ENCODE peak calls at places on chromosomes 16 and 17, in ten cellular contexts. One of them, this sample, is unnamed.

GRCh38 chr17:8954339-8954738 is 11.2 kb downstream of the PIK3R5 start:
- DNase-seq in foreskin fibroblast: no peak
- DNase-seq in stomach: peak
- DNase-seq in fibroblast of lung: no peak
- DNase-seq in dorsolateral prefrontal cortex: no peak
- DNase-seq in cardiac muscle cell: no peak
- DNase-seq in BE2C: no peak
- DNase-seq in heart right ventricle: peak
- DNase-seq in transverse colon: peak
- DNase-seq in lower leg skin: peak
- DNase-seq in this sample: no peak

GRCh38 chr16:70490261-70490660 is 33.1 kb downstream of the COG4 start:
- DNase-seq in foreskin fibroblast: peak
- DNase-seq in stomach: no peak
- DNase-seq in fibroblast of lung: no peak
- DNase-seq in dorsolateral prefrontal cortex: no peak
- DNase-seq in cardiac muscle cell: no peak
- DNase-seq in BE2C: no peak
- DNase-seq in heart right ventricle: no peak
- DNase-seq in transverse colon: no peak
- DNase-seq in lower leg skin: no peak
- DNase-seq in this sample: no peak

GRCh38 chr17:17108681-17109049 is 66.4 kb downstream of the MPRIP start:
- DNase-seq in foreskin fibroblast: no peak
- DNase-seq in stomach: peak
- DNase-seq in fibroblast of lung: peak
- DNase-seq in dorsolateral prefrontal cortex: peak
- DNase-seq in cardiac muscle cell: no peak
- DNase-seq in BE2C: no peak
- DNase-seq in heart right ventricle: no peak
- DNase-seq in transverse colon: peak
- DNase-seq in lower leg skin: no peak
- DNase-seq in this sample: no peak

GRCh38 chr17:73773702-73774101 is 129.5 kb upstream of the SDK2 start:
- DNase-seq in foreskin fibroblast: peak
- DNase-seq in stomach: no peak
- DNase-seq in fibroblast of lung: peak
- DNase-seq in dorsolateral prefrontal cortex: no peak
- DNase-seq in cardiac muscle cell: peak
- DNase-seq in BE2C: no peak
- DNase-seq in heart right ventricle: no peak
- DNase-seq in transverse colon: no peak
- DNase-seq in lower leg skin: no peak
- DNase-seq in this sample: no peak

GRCh38 chr17:5580974-5581373 is 3.3 kb downstream of the NLRP1 start:
- DNase-seq in foreskin fibroblast: no peak
- DNase-seq in stomach: no peak
- DNase-seq in fibroblast of lung: no peak
- DNase-seq in dorsolateral prefrontal cortex: no peak
- DNase-seq in cardiac muscle cell: no peak
- DNase-seq in BE2C: no peak
- DNase-seq in heart right ventricle: no peak
- DNase-seq in transverse colon: no peak
- DNase-seq in lower leg skin: no peak
- DNase-seq in this sample: no peak

GRCh38 chr17:17060001-17060929 is 18.0 kb downstream of the MPRIP start:
- DNase-seq in foreskin fibroblast: no peak
- DNase-seq in stomach: no peak
- DNase-seq in fibroblast of lung: no peak
- DNase-seq in dorsolateral prefrontal cortex: no peak
- DNase-seq in cardiac muscle cell: no peak
- DNase-seq in BE2C: no peak
- DNase-seq in heart right ventricle: no peak
- DNase-seq in transverse colon: no peak
- DNase-seq in lower leg skin: no peak
- DNase-seq in this sample: no peak

GRCh38 chr17:37062036-37062435 is 113.3 kb downstream of the AATF start:
- DNase-seq in foreskin fibroblast: no peak
- DNase-seq in stomach: no peak
- DNase-seq in fibroblast of lung: no peak
- DNase-seq in dorsolateral prefrontal cortex: no peak
- DNase-seq in cardiac muscle cell: no peak
- DNase-seq in BE2C: no peak
- DNase-seq in heart right ventricle: no peak
- DNase-seq in transverse colon: no peak
- DNase-seq in lower leg skin: no peak
- DNase-seq in this sample: no peak

GRCh38 chr17:51046527-51047384 is 73.9 kb downstream of the SPAG9 start:
- DNase-seq in foreskin fibroblast: peak
- DNase-seq in stomach: no peak
- DNase-seq in fibroblast of lung: peak
- DNase-seq in dorsolateral prefrontal cortex: peak
- DNase-seq in cardiac muscle cell: peak
- DNase-seq in BE2C: peak
- DNase-seq in heart right ventricle: peak
- DNase-seq in transverse colon: peak
- DNase-seq in lower leg skin: peak
- DNase-seq in this sample: peak

GRCh38 chr17:16870253-16871245 is 101.4 kb downstream of the TNFRSF13B start:
- DNase-seq in foreskin fibroblast: no peak
- DNase-seq in stomach: peak
- DNase-seq in fibroblast of lung: no peak
- DNase-seq in dorsolateral prefrontal cortex: no peak
- DNase-seq in cardiac muscle cell: no peak
- DNase-seq in BE2C: no peak
- DNase-seq in heart right ventricle: no peak
- DNase-seq in transverse colon: no peak
- DNase-seq in lower leg skin: no peak
- DNase-seq in this sample: no peak

DNA sequence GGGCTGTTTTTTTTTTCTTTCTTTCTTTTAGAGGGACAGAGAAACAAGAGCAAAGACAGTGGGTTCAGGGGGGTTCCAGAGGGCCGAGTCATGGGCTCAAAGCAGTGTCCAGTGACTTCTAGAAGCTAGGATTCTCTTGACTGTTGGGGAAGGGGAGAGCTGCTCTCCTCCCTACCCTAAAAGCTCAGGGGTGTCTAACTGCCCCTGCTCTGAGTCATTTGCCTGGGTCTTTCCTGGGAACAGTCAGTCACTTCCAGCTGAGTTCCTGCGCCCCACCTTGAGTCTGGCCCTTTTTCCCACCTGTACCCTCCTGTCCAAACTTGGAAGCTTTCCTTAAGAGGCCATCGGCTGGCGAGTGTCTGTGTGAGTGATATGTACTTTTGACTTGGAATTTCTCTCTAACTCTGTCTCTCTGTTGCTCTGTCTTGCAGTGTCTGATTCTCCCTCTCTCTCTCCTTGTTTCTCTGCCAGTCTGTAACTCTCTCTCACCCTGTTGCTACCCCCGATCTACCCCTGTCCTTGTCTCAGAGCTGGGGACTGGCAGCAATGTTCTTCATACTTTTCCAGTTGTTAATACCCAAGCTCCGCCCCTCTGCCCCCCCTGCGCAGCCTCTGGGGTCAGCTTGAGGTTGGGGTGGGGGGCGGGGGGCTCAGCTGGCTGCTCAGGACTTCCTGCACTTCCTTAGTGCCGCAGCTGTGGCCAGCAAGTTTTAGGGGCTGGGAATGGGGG is 2.4 kb downstream of the THRA start:
- DNase-seq in foreskin fibroblast: peak
- DNase-seq in stomach: no peak
- DNase-seq in fibroblast of lung: peak
- DNase-seq in dorsolateral prefrontal cortex: no peak
- DNase-seq in cardiac muscle cell: peak
- DNase-seq in BE2C: no peak
- DNase-seq in heart right ventricle: no peak
- DNase-seq in transverse colon: no peak
- DNase-seq in lower leg skin: no peak
- DNase-seq in this sample: no peak
- H3K4me3 ChIP-seq in foreskin fibroblast: peak
- H3K4me3 ChIP-seq in stomach: peak
- H3K4me3 ChIP-seq in fibroblast of lung: peak
- H3K4me3 ChIP-seq in dorsolateral prefrontal cortex: peak
- H3K4me3 ChIP-seq in cardiac muscle cell: peak
- H3K4me3 ChIP-seq in BE2C: peak
- H3K4me3 ChIP-seq in heart right ventricle: peak
- H3K4me3 ChIP-seq in transverse colon: peak
- H3K4me3 ChIP-seq in lower leg skin: no peak
- H3K4me3 ChIP-seq in this sample: peak

DNA sequence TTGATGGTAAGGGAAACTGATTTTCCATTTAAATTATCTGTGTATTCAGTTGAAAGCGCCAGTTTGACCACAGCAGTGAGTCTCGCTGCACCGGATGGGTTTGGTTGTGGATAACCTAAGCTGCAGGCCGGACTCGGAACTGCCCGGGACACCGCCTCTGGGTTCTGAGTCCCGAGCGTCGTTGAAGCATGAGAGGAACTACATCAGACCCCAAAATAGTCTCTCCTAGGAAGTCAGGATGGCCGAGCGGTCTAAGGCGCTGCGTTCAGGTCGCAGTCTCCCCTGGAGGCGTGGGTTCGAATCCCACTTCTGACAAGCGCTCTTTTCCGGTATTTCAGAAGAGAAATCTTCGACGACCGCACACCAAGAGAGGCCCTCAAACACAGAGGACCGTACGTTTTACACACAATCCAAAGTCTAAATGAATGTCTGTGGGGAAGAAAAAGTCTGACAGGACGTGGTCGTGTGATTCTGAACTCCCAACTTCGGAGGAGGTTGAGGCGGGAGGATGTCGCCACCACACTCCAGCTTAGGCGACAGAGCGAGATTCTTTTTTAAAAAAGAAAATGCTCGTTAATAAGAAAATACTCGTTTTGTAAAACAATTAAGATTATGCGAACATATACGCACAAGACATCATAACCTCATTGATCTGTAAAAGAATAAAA is 15.4 kb upstream of the PLLP start:
- DNase-seq in foreskin fibroblast: peak
- DNase-seq in stomach: peak
- DNase-seq in fibroblast of lung: peak
- DNase-seq in dorsolateral prefrontal cortex: peak
- DNase-seq in cardiac muscle cell: peak
- DNase-seq in BE2C: peak
- DNase-seq in heart right ventricle: peak
- DNase-seq in transverse colon: peak
- DNase-seq in lower leg skin: peak
- DNase-seq in this sample: peak
- TF ChIP-seq CTCF in foreskin fibroblast: no peak
- TF ChIP-seq CTCF in stomach: no peak
- TF ChIP-seq CTCF in fibroblast of lung: no peak
- TF ChIP-seq CTCF in dorsolateral prefrontal cortex: no peak
- TF ChIP-seq CTCF in cardiac muscle cell: no peak
- TF ChIP-seq CTCF in BE2C: no peak
- TF ChIP-seq CTCF in heart right ventricle: no peak
- TF ChIP-seq CTCF in transverse colon: peak
- TF ChIP-seq CTCF in lower leg skin: peak
- TF ChIP-seq CTCF in this sample: no peak

GRCh38 chr16:68490829-68491575 is 42.7 kb upstream of the SMPD3 start:
- DNase-seq in foreskin fibroblast: peak
- DNase-seq in stomach: peak
- DNase-seq in fibroblast of lung: no peak
- DNase-seq in dorsolateral prefrontal cortex: no peak
- DNase-seq in cardiac muscle cell: peak
- DNase-seq in BE2C: no peak
- DNase-seq in heart right ventricle: no peak
- DNase-seq in transverse colon: peak
- DNase-seq in lower leg skin: peak
- DNase-seq in this sample: no peak

GRCh38 chr16:68492501-68493411 is 44.4 kb upstream of the SMPD3 start:
- DNase-seq in foreskin fibroblast: no peak
- DNase-seq in stomach: peak
- DNase-seq in fibroblast of lung: no peak
- DNase-seq in dorsolateral prefrontal cortex: no peak
- DNase-seq in cardiac muscle cell: no peak
- DNase-seq in BE2C: no peak
- DNase-seq in heart right ventricle: no peak
- DNase-seq in transverse colon: peak
- DNase-seq in lower leg skin: no peak
- DNase-seq in this sample: no peak

GRCh38 chr16:68493412-68494070 is 45.2 kb upstream of the SMPD3 start:
- DNase-seq in foreskin fibroblast: no peak
- DNase-seq in stomach: no peak
- DNase-seq in fibroblast of lung: no peak
- DNase-seq in dorsolateral prefrontal cortex: no peak
- DNase-seq in cardiac muscle cell: no peak
- DNase-seq in BE2C: no peak
- DNase-seq in heart right ventricle: no peak
- DNase-seq in transverse colon: no peak
- DNase-seq in lower leg skin: no peak
- DNase-seq in this sample: no peak

GRCh38 chr16:68491576-68491950 is 43.3 kb upstream of the SMPD3 start:
- DNase-seq in foreskin fibroblast: no peak
- DNase-seq in stomach: no peak
- DNase-seq in fibroblast of lung: no peak
- DNase-seq in dorsolateral prefrontal cortex: no peak
- DNase-seq in cardiac muscle cell: no peak
- DNase-seq in BE2C: no peak
- DNase-seq in heart right ventricle: no peak
- DNase-seq in transverse colon: no peak
- DNase-seq in lower leg skin: no peak
- DNase-seq in this sample: no peak

DNA sequence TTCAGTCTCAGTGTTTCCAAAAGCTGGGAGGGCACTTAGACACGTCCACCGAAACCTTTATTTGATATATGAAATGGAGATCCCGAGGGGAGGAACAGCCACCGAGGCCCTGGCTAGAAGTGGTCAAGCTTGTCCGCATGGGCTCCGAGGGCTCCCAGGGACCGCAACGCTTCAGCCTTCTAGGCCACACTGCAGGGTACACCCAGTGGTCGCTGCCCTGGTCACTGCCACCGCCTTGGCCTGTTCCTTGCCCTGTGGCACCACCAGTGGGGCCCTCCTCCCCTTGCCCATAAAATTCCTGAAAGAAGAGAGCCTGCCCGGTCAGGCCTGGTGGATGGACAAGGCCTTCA is 43.8 kb upstream of the SMPD3 start:
- DNase-seq in foreskin fibroblast: no peak
- DNase-seq in stomach: no peak
- DNase-seq in fibroblast of lung: no peak
- DNase-seq in dorsolateral prefrontal cortex: no peak
- DNase-seq in cardiac muscle cell: no peak
- DNase-seq in BE2C: no peak
- DNase-seq in heart right ventricle: no peak
- DNase-seq in transverse colon: no peak
- DNase-seq in lower leg skin: no peak
- DNase-seq in this sample: no peak
- H3K4me3 ChIP-seq in foreskin fibroblast: no peak
- H3K4me3 ChIP-seq in stomach: no peak
- H3K4me3 ChIP-seq in fibroblast of lung: no peak
- H3K4me3 ChIP-seq in dorsolateral prefrontal cortex: no peak
- H3K4me3 ChIP-seq in cardiac muscle cell: no peak
- H3K4me3 ChIP-seq in BE2C: no peak
- H3K4me3 ChIP-seq in heart right ventricle: no peak
- H3K4me3 ChIP-seq in transverse colon: no peak
- H3K4me3 ChIP-seq in lower leg skin: no peak
- H3K4me3 ChIP-seq in this sample: no peak

DNA sequence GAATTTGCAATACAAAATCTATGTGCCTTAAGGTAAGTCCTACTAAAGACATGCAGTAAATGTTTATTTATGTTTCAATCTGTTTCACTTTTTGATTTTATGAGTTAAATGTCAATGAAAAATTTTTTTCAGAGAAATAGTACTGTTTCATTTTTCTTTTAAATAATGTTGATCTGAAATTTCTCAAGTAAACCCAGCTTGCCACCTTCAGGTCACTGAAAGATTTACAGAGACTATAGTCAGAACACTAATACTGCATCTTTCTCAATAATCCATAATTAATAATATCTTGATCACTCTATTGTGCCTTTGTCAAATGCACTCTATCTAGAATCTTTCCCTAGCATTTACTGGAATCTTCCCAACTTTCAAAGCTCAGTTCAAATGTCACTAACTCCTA is 6.5 kb upstream of the DHX40 start:
- DNase-seq in foreskin fibroblast: peak
- DNase-seq in stomach: no peak
- DNase-seq in fibroblast of lung: peak
- DNase-seq in dorsolateral prefrontal cortex: no peak
- DNase-seq in cardiac muscle cell: peak
- DNase-seq in BE2C: no peak
- DNase-seq in heart right ventricle: no peak
- DNase-seq in transverse colon: no peak
- DNase-seq in lower leg skin: no peak
- DNase-seq in this sample: no peak
- TF ChIP-seq CTCF in foreskin fibroblast: peak
- TF ChIP-seq CTCF in stomach: no peak
- TF ChIP-seq CTCF in fibroblast of lung: peak
- TF ChIP-seq CTCF in dorsolateral prefrontal cortex: no peak
- TF ChIP-seq CTCF in cardiac muscle cell: peak
- TF ChIP-seq CTCF in BE2C: peak
- TF ChIP-seq CTCF in heart right ventricle: no peak
- TF ChIP-seq CTCF in transverse colon: no peak
- TF ChIP-seq CTCF in lower leg skin: no peak
- TF ChIP-seq CTCF in this sample: no peak